ENCODE peak calls at places on chromosomes 13 and 19, in seven cellular contexts. Y, R, W, O, V, I and D are unnamed samples.

GRCh38 chr19:34598217-34599155 is 78.5 kb downstream of the SCGB2B2 start:
- DNase-seq in I (no peak), R (no peak), W (no peak), Y (no peak), O (peak; percentile 54), V (no peak), D (no peak)

GRCh38 chr19:45187421-45188100 is 9.0 kb downstream of the BLOC1S3 start:
- DNase-seq in O (no peak), V (no peak), R (no peak), W (no peak), I (no peak), Y (peak; percentile 54), D (no peak)

GRCh38 chr19:30482956-30483355 is 110.8 kb downstream of the ZNF536 start:
- DNase-seq in O (no peak), Y (no peak), W (no peak), V (no peak), I (no peak), R (no peak), D (no peak)

GRCh38 chr19:5397804-5398692 is 57.2 kb upstream of the ZNRF4 start:
- DNase-seq in W (no peak), I (no peak), V (no peak), O (no peak), Y (no peak), R (no peak), D (no peak)

GRCh38 chr13:73133536-73133935 is 74.7 kb downstream of the KLF5 start:
- DNase-seq in Y (no peak), I (peak; percentile 49), V (peak; percentile 72), R (no peak), O (no peak), W (no peak), D (no peak)

GRCh38 chr13:50323440-50324070 is 308.3 kb downstream of the KCNRG start:
- DNase-seq in I (no peak), V (peak; percentile 85), R (no peak), Y (no peak), W (peak; percentile 96), O (no peak), D (no peak)

GRCh38 chr13:34721631-34722144 is 220.4 kb upstream of the NBEA start:
- DNase-seq in V (no peak), R (no peak), Y (no peak), W (no peak), I (no peak), O (no peak), D (no peak)

GRCh38 chr13:28022848-28023518 is 34.5 kb upstream of the URAD start:
- DNase-seq in Y (no peak), R (no peak), V (no peak), W (peak; percentile 46), O (no peak), I (no peak), D (no peak)

GRCh38 chr19:678791-679388 is 2.7 kb downstream of the FSTL3 start:
- DNase-seq in O (peak; percentile 72), W (no peak), V (no peak), R (peak; percentile 44), Y (no peak), I (no peak), D (no peak)

GRCh38 chr19:14127929-14128509 is 8.4 kb downstream of the ASF1B start:
- DNase-seq in Y (no peak), O (no peak), V (no peak), I (no peak), W (no peak), R (peak; percentile 75), D (no peak)

GRCh38 chr13:113493315-113493951 is 2.9 kb upstream of the DCUN1D2 start:
- DNase-seq in Y (no peak), V (peak; percentile 88), I (no peak), O (no peak), R (no peak), W (peak; percentile 99), D (no peak)

GRCh38 chr13:113491982-113492381 is 1.5 kb upstream of the DCUN1D2 start:
- DNase-seq in R (no peak), I (no peak), O (no peak), W (no peak), Y (no peak), V (no peak), D (no peak)

GRCh38 chr13:113490496-113491417 is at the start of gene DCUN1D2:
- DNase-seq in V (peak; percentile 96), Y (peak; percentile 80), O (peak; percentile 99), W (peak; percentile 96), I (peak; percentile 95), R (peak; percentile 92), D (peak; percentile 83)

GRCh38 chr13:113489549-113490495 is 689 bp downstream of the DCUN1D2 start:
- DNase-seq in Y (peak; percentile 27), W (peak; percentile 41), R (peak; percentile 54), V (peak; percentile 38), I (peak; percentile 38), O (no peak), D (no peak)

DNA sequence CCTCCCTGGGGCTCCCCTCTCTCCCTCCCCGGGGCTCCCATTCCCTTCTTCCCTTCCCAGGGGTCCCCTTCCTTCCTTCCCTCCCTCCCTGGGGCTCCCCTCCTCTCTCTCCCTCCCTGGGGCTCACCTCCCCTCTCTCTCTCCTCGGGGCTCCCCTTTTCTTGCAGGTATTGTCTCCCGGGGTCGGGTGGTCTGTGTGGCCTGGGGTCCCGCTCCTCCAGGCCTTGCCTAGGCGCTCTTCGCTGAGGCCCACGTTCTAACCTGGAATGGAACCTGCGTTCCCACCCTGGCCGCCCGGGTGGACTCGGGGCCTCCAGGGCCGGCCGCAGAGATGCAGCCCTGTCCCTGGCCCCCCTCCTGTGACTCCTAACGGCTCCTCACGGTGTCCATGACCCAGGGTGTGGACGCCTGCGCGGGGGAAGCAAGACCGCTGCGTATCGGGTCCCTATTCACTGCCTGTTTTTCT is 940 bp upstream of the DCUN1D2 start:
- DNase-seq in Y (no peak), I (peak; percentile 37), R (peak; percentile 61), W (peak; percentile 14), O (peak; percentile 76), V (peak; percentile 27), D (no peak)
- H3K4me1 ChIP-seq in Y (peaks cover 52% of the 10 kb centered on the region), I (peaks cover 56% of the 10 kb centered on the region), R (peaks cover 60% of the 10 kb centered on the region), W (peaks cover 19% of the 10 kb centered on the region), O (peaks cover 8% of the 10 kb centered on the region), V (peaks cover 35% of the 10 kb centered on the region), D (peaks cover 43% of the 10 kb centered on the region)

DNA sequence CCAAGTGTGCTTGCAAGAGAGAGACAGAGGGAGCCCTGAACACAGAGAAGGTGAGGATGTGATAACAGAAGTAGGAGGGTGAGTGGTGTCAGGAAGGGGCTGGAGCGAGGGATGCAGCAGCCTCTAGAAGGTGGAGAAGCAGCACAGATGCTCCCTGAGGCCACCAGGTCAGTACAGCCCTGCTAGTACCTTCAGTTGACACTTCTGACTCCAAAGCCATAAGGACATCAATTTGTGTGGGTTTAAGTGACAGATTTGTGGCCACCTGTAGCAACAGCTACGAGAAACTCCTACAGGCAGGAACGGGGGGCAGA is 6.9 kb downstream of the ERICH4 start:
- DNase-seq in V (no peak), O (no peak), I (no peak), Y (no peak), R (no peak), W (no peak), D (no peak)
- H3K27me3 ChIP-seq in V (no peaks in the 10 kb centered on the region), O (no peaks in the 10 kb centered on the region), I (no peaks in the 10 kb centered on the region), Y (no peaks in the 10 kb centered on the region), R (no peaks in the 10 kb centered on the region), W (peaks cover 3% of the 10 kb centered on the region), D (no peaks in the 10 kb centered on the region)

GRCh38 chr19:54203151-54203611 is 2.5 kb downstream of the RPS9 start:
- DNase-seq in R (no peak), I (peak; percentile 59), V (no peak), W (peak; percentile 13), Y (no peak), O (no peak), D (no peak)
- H3K4me1 ChIP-seq in R (peaks cover 71% of the 10 kb centered on the region), I (peaks cover 64% of the 10 kb centered on the region), V (peaks cover 36% of the 10 kb centered on the region), W (peaks cover 12% of the 10 kb centered on the region), Y (peaks cover 74% of the 10 kb centered on the region), O (peaks cover 14% of the 10 kb centered on the region), D (peaks cover 77% of the 10 kb centered on the region)

GRCh38 chr13:100808330-100808729 is 133.7 kb upstream of the TMTC4 start:
- DNase-seq in O (no peak), W (no peak), R (no peak), V (no peak), I (no peak), Y (no peak), D (no peak)
- H3K27me3 ChIP-seq in O (no peaks in the 10 kb centered on the region), W (peaks cover 6% of the 10 kb centered on the region), R (no peaks in the 10 kb centered on the region), V (no peaks in the 10 kb centered on the region), I (no peaks in the 10 kb centered on the region), Y (no peaks in the 10 kb centered on the region), D (no peaks in the 10 kb centered on the region)

DNA sequence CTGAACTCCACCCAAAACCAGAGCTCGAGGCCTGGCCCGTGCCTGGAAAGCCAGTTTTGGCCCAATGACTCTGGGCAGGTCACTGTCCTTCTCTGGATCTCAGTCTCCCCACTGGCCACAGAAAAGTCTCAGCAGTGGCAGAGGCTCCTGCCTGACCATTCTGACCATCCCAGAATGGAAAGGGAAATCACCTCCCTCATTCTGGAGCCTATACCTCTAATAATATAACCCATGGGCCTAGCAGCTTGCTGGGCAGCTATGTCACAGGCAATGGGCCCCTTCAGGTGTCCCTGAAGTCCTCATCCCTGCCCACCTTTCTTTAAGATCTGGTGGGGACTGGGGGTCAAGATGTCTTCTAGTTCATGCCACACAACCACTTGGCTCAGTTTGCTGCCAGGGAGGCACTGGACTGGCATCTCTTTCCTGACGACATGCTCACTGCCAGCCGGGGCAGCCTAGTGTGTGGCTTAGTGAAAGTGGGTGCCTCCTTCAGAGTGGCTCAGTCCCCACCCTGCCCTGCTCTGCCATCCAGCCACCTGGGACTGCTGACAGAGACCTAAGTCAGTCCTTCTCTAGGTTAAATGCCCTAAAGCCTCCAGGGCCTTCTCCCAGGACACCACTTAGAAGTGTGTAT is 62.6 kb downstream of the AP1M1 start:
- DNase-seq in I (no peak), Y (no peak), V (no peak), R (no peak), O (peak; percentile 32), W (no peak), D (no peak)
- H3K4me1 ChIP-seq in I (peaks cover 24% of the 10 kb centered on the region), Y (peaks cover 59% of the 10 kb centered on the region), V (no peaks in the 10 kb centered on the region), R (peaks cover 9% of the 10 kb centered on the region), O (peaks cover 15% of the 10 kb centered on the region), W (no peaks in the 10 kb centered on the region), D (no peaks in the 10 kb centered on the region)

GRCh38 chr19:53782698-53783097 is 41.4 kb downstream of the NLRP12 start:
- DNase-seq in O (no peak), V (no peak), W (no peak), Y (no peak), R (no peak), I (no peak), D (no peak)
- H3K27me3 ChIP-seq in O (no peaks in the 10 kb centered on the region), V (no peaks in the 10 kb centered on the region), W (no peaks in the 10 kb centered on the region), Y (no peaks in the 10 kb centered on the region), R (no peaks in the 10 kb centered on the region), I (no peaks in the 10 kb centered on the region), D (no peaks in the 10 kb centered on the region)